ENCODE peak calls at places on chromosomes 16 and 17, in five cellular contexts. M is neural progenitor cell, J is hepatocyte, Y is GM23248, D is SK-N-SH. Q is an unnamed sample.

GRCh38 chr16:88430524-88431446 is 22.3 kb upstream of the ZFPM1 start:
- DNase-seq in J (no peak), M (no peak), D (no peak), Y (peak; percentile 47), Q (no peak)

GRCh38 chr16:87552772-87553171 is 49.5 kb upstream of the JPH3 start:
- DNase-seq in J (peak; percentile 56), D (no peak), M (no peak), Y (peak; percentile 39), Q (no peak)

GRCh38 chr17:12983986-12984932 is 33.6 kb downstream of the ELAC2 start:
- DNase-seq in Y (peak; percentile 98), D (no peak), M (no peak), J (no peak), Q (no peak)

GRCh38 chr17:74569392-74570003 is 2.2 kb upstream of the CD300H start:
- DNase-seq in Y (peak; percentile 98), D (no peak), M (no peak), J (peak; percentile 83), Q (no peak)

GRCh38 chr17:74190807-74191206 is 12.7 kb upstream of the RPL38 start:
- DNase-seq in Y (peak; percentile 56), J (peak; percentile 72), D (no peak), M (peak; percentile 74), Q (no peak)

GRCh38 chr16:89709716-89710480 is 8.4 kb upstream of the SPATA2L start:
- DNase-seq in J (no peak), Y (no peak), M (peak; percentile 18), D (no peak), Q (no peak)

GRCh38 chr16:89620406-89620841 is 7.0 kb downstream of the DPEP1 start:
- DNase-seq in J (no peak), Y (no peak), D (no peak), M (no peak), Q (no peak)

GRCh38 chr16:68590201-68590994 is 51.3 kb downstream of the ZFP90 start:
- DNase-seq in Y (peak; percentile 82), J (peak; percentile 81), M (peak; percentile 86), D (peak; percentile 91), Q (peak; percentile 34)

GRCh38 chr17:42514279-42514678 is 21.8 kb upstream of the NAGLU start:
- DNase-seq in D (no peak), Y (no peak), J (no peak), M (no peak), Q (no peak)

GRCh38 chr17:66747561-66748275 is 87.2 kb upstream of the CACNG5 start:
- DNase-seq in J (no peak), Y (peak; percentile 94), M (no peak), D (no peak), Q (no peak)

GRCh38 chr17:44043326-44043725 is 23.1 kb downstream of the LSM12 start:
- DNase-seq in J (no peak), Y (peak; percentile 83), D (no peak), M (no peak), Q (no peak)

GRCh38 chr16:72473631-72474030 is 301.7 kb upstream of the PMFBP1 start:
- DNase-seq in M (no peak), D (no peak), J (no peak), Y (no peak), Q (no peak)

GRCh38 chr16:17724242-17724898 is 253.6 kb upstream of the XYLT1 start:
- DNase-seq in Y (peak; percentile 38), J (no peak), D (no peak), M (no peak), Q (no peak)

GRCh38 chr17:35010093-35010492 is 29.8 kb downstream of the LIG3 start:
- DNase-seq in M (no peak), Y (peak; percentile 16), D (no peak), J (no peak), Q (no peak)

GRCh38 chr16:57194512-57194911 is 8.4 kb downstream of the RSPRY1 start:
- DNase-seq in D (peak; percentile 25), M (no peak), J (peak; percentile 61), Y (peak; percentile 94), Q (no peak)

GRCh38 chr17:1947229-1947742 is 77.8 kb downstream of the RTN4RL1 start:
- DNase-seq in D (peak; percentile 66), J (peak; percentile 55), M (peak; percentile 64), Y (no peak), Q (no peak)

GRCh38 chr17:7882629-7883028 is 6.0 kb upstream of the CHD3 start:
- DNase-seq in J (peak; percentile 28), M (no peak), D (no peak), Y (no peak), Q (no peak)

DNA sequence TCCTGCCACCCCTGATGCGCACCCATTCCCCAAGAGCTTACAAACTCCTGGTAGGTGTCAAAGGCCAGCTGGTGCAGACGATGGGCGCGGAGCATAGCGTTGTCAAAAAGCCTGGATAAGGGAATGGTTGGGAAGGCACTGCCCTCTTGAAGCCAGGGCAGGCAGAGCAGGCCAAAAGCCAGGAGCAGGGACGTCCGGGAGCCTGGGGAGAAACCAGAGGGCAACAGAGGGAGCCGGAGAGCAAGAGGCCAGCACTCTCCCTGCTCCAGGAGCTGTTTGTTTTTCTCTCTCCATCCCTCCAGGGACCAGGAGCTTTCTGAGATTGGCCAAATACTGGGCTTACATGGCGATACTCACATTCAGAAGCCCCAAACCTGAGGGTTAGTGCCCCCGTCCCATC is 334 bp downstream of the GH1 start:
- DNase-seq in J (no peak), D (no peak), M (peak; percentile 62), Y (peak; percentile 30), Q (no peak)
- TF ChIP-seq EZH2phosphoT487 in J (no peak), D (no peak), M (no peak), Y (no peak), Q (no peak)

GRCh38 chr16:73601911-73602310 is 554.0 kb upstream of the ZFHX3 start:
- DNase-seq in Y (no peak), D (no peak), J (no peak), M (no peak), Q (no peak)

GRCh38 chr16:73610160-73610559 is 562.2 kb upstream of the ZFHX3 start:
- DNase-seq in D (no peak), Y (no peak), J (no peak), M (no peak), Q (no peak)

GRCh38 chr16:73599870-73600269 is 551.9 kb upstream of the ZFHX3 start:
- DNase-seq in J (no peak), M (no peak), Y (no peak), D (no peak), Q (no peak)

GRCh38 chr16:73610605-73611177 is 562.8 kb upstream of the ZFHX3 start:
- DNase-seq in D (no peak), M (peak; percentile 15), J (no peak), Y (no peak), Q (no peak)

DNA sequence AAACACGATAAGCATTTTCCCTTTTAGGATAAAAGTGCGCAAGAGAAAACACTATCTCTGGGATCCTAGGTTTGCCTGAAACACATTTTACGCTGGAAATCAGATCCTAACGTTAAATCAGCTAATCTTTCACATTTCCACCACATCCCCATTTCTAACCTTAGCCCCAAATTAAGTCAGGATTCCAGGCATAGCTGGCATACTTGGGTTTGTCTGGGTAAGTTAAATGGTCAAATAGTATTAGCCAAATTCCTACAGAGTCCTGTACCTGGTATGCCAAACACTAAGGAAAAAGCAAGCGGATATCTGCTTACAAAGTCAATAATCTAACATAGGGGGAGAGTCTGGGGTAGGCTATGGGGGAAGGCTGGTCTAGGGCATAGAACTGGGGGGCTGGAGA is 557.4 kb upstream of the ZFHX3 start:
- DNase-seq in Y (no peak), M (peak; percentile 57), D (no peak), J (no peak), Q (no peak)
- H3K27ac ChIP-seq in Y (no peak overlapping the region), M (peak overlapping the region; percentile 49), D (no peak overlapping the region), J (no peak overlapping the region), Q (no peak overlapping the region)

GRCh38 chr16:2713985-2714774 is 5.8 kb downstream of the PRSS27 start:
- DNase-seq in Y (no peak), J (no peak), D (no peak), M (no peak), Q (no peak)

GRCh38 chr16:2716101-2716885 is 3.7 kb downstream of the PRSS27 start:
- DNase-seq in J (no peak), Y (no peak), D (no peak), M (no peak), Q (no peak)

GRCh38 chr16:2716948-2717347 is 3.1 kb downstream of the PRSS27 start:
- DNase-seq in J (no peak), D (no peak), M (peak; percentile 44), Y (no peak), Q (no peak)

GRCh38 chr16:2715064-2715463 is 5.0 kb downstream of the PRSS27 start:
- DNase-seq in Y (no peak), M (no peak), D (no peak), J (no peak), Q (no peak)

DNA sequence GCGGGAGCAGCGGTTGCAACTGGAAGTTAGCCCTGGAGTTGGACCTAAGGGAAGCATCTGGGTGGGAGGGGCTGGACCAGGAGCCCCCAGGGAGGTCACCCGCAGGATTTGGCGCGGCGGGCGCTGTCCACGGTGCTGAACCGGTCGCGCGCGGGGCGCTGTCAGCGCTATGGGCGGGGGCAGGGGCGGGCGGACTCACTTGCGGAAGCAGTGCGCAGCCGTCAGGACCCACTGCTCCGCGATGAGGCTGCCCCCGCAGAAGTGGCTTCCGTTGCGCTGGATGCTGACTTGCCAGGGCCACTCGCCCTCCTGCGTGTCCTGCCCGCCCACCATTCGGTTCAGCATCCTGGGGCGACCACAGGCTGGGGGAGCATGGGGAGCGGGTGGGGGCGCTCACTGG is 4.5 kb downstream of the PRSS27 start:
- DNase-seq in D (no peak), Y (peak; percentile 67), J (peak; percentile 80), M (peak; percentile 78), Q (peak; percentile 29)
- TF ChIP-seq EZH2phosphoT487 in D (no peak), Y (no peak), J (no peak), M (no peak), Q (no peak)

GRCh38 chr17:40287494-40288369 is at the start of gene CDC6:
- DNase-seq in D (peak; percentile 93), M (peak; percentile 99), Y (peak; percentile 99), J (peak; percentile 99), Q (peak; percentile 100)
- H3K27ac ChIP-seq in D (peak within 1 kb of the TSS; percentile 75), M (peak within 1 kb of the TSS; percentile 78), Y (peak within 1 kb of the TSS; percentile 58), J (no peak within 1 kb of the TSS), Q (peak within 1 kb of the TSS; percentile 89)

Q was measured in OCI-LY7.